ENCODE peak calls at places on chromosomes 1 and 21, in four cellular contexts. L, Q, K and A are unnamed samples.

GRCh38 chr1:80629304-80629837 is 1171.4 kb upstream of the ADGRL2 start:
- DNase-seq in Q (no peak), K (no peak), L (no peak), A (no peak)

GRCh38 chr21:30268608-30269197 is 14.0 kb downstream of the KRTAP24-1 start:
- DNase-seq in Q (no peak), K (no peak), L (peak), A (peak)

GRCh38 chr1:75542818-75543570 is 67.9 kb downstream of the SLC44A5 start:
- DNase-seq in Q (no peak), L (no peak), K (no peak), A (no peak)

GRCh38 chr21:28832013-28832714 is 160.5 kb downstream of the LTN1 start:
- DNase-seq in K (no peak), Q (peak), L (peak), A (peak)

GRCh38 chr1:186681136-186681535 is 913 bp upstream of the PTGS2 start:
- DNase-seq in K (no peak), Q (no peak), L (no peak), A (no peak)

GRCh38 chr1:231053493-231054162 is 13.6 kb upstream of the FAM89A start:
- DNase-seq in K (no peak), L (peak), Q (no peak), A (no peak)

GRCh38 chr1:77680173-77680572 is 2.3 kb downstream of the ZZZ3 start:
- DNase-seq in K (no peak), L (no peak), Q (no peak), A (no peak)

GRCh38 chr1:210496063-210496462 is 167.4 kb downstream of the HHAT start:
- DNase-seq in K (no peak), L (no peak), Q (no peak), A (no peak)

GRCh38 chr1:102891868-102892625 is 216.3 kb downstream of the COL11A1 start:
- DNase-seq in Q (no peak), K (no peak), L (no peak), A (no peak)

GRCh38 chr21:45923146-45923545 is 58.4 kb upstream of the COL6A1 start:
- DNase-seq in K (peak), L (peak), Q (no peak), A (peak)

GRCh38 chr1:77825356-77825709 is 45.9 kb downstream of the MIGA1 start:
- DNase-seq in K (no peak), Q (peak), L (peak), A (no peak)

GRCh38 chr1:94143173-94143808 is 22.3 kb upstream of the ABCA4 start:
- DNase-seq in L (no peak), K (no peak), Q (no peak), A (no peak)

GRCh38 chr1:15519625-15520024 is 4.4 kb downstream of the CASP9 start:
- DNase-seq in K (no peak), L (no peak), Q (no peak), A (no peak)

GRCh38 chr1:159854693-159855192 is 7.7 kb downstream of the VSIG8 start:
- DNase-seq in L (no peak), K (no peak), Q (peak), A (no peak)

GRCh38 chr1:165747632-165748452 is 20.8 kb downstream of the TMCO1 start:
- DNase-seq in L (no peak), K (no peak), Q (no peak), A (no peak)

GRCh38 chr1:52506349-52506748 is 46.5 kb downstream of the TUT4 start:
- DNase-seq in L (no peak), Q (no peak), K (no peak), A (no peak)

GRCh38 chr1:198575715-198576641 is 35.5 kb upstream of the ATP6V1G3 start:
- DNase-seq in L (no peak), Q (no peak), K (no peak), A (no peak)

GRCh38 chr1:67390041-67390887 is 39.9 kb downstream of the SERBP1 start:
- DNase-seq in Q (peak), K (no peak), L (no peak), A (no peak)

GRCh38 chr1:67394548-67394947 is 35.7 kb downstream of the SERBP1 start:
- DNase-seq in L (no peak), K (no peak), Q (no peak), A (no peak)

GRCh38 chr1:67393737-67394136 is 36.5 kb downstream of the SERBP1 start:
- DNase-seq in L (no peak), Q (no peak), K (no peak), A (no peak)

DNA sequence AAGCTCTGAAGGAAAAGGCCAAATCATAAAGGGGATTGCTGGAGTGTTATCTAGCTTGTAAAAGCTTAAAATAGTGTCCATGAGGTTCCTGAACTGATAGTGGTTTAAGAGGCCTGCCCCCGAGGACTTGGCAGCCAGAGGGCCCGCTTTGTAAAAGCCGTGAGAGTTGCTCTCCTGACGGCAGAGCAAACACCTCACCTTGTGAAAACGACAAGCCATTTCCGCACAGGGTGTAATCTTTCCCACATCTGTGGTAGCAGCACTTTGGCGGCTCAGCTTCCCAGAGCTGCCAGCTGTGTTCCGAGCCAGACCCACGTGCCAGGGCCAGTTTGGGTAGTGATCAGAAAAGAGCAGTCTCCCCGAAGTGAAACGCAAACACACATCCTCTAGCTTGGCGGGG is 37.0 kb downstream of the SERBP1 start:
- DNase-seq in K (no peak), Q (no peak), L (no peak), A (peak)
- H2AFZ ChIP-seq in K (no peak), Q (no peak), L (no peak), A (no peak)

GRCh38 chr1:202086579-202087350 is 36.0 kb upstream of the GPR37L1 start:
- DNase-seq in Q (peak), K (no peak), L (no peak), A (no peak)
- H3K4me2 ChIP-seq in Q (peak), K (peak), L (no peak), A (no peak)

GRCh38 chr1:174114106-174114505 is 45.2 kb upstream of the RABGAP1L start:
- DNase-seq in K (no peak), L (no peak), Q (no peak), A (no peak)

GRCh38 chr1:174105086-174105485 is 54.2 kb upstream of the RABGAP1L start:
- DNase-seq in K (no peak), L (no peak), Q (no peak), A (no peak)

GRCh38 chr1:174114788-174115448 is 44.4 kb upstream of the RABGAP1L start:
- DNase-seq in Q (peak), L (peak), K (no peak), A (peak)

GRCh38 chr1:174112489-174113162 is 46.7 kb upstream of the RABGAP1L start:
- DNase-seq in L (no peak), Q (no peak), K (no peak), A (no peak)

DNA sequence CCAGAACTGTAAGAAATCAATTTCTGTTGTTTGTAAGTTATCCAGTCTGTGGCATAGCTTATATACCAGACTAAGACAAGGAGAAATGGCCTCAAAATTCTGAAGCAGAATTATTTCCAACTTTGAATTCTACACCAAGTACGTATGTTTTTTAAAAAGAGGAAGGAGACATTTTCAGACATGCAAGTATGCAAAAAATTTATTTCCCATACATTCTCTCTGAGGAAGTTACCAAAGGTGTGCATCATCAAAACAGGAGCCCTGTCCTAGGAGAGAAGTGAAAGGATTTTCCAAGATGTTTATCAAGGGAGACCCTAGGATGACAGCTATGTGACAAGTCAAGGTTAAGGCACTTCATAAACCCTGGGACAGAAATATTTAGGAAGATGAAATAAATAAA is 49.3 kb upstream of the RABGAP1L start:
- DNase-seq in K (no peak), Q (no peak), L (no peak), A (no peak)
- H2AFZ ChIP-seq in K (no peak), Q (no peak), L (no peak), A (no peak)

GRCh38 chr1:36775716-36776115 is 258.6 kb downstream of the GRIK3 start:
- DNase-seq in K (no peak), L (no peak), Q (no peak), A (no peak)

GRCh38 chr1:36773827-36774541 is 260.3 kb downstream of the GRIK3 start:
- DNase-seq in K (no peak), L (no peak), Q (no peak), A (no peak)

GRCh38 chr1:36771222-36771621 is 263.1 kb downstream of the GRIK3 start:
- DNase-seq in Q (no peak), K (peak), L (no peak), A (no peak)

GRCh38 chr1:36771678-36772284 is 262.5 kb downstream of the GRIK3 start:
- DNase-seq in L (no peak), Q (no peak), K (no peak), A (no peak)

DNA sequence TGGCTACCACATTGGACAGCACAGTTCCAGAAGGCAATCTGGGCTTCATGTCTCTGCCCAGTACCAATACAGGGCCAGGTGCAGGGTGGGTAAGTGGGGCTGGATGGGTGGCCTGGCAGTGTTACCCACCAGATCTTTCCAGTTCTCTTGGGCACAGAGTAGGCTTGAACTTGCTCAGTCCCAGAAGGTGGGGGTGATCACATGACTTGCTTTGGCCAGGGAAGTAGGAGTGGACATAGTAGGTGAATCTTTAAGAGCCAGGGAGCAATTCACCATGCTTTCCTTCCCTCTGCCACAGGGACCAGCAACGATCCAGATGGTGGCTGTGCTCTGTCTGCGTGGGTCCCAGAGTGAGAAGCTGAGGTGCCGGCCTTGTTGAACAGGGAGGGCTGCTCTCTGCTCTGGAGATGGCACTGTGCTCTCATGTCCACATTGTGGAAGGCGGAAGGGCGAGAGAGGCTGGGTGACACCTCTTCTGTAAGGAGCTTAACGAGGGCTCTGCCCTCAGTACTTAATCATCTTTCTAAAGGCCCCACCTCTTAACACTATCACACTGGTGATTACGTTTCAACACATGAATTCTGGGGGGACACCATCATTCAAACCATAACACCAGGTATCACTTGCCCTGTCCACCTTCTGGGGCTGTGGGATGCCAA is 261.3 kb downstream of the GRIK3 start:
- DNase-seq in L (no peak), K (no peak), Q (no peak), A (no peak)
- H3K4me2 ChIP-seq in L (no peak), K (no peak), Q (no peak), A (no peak)

DNA sequence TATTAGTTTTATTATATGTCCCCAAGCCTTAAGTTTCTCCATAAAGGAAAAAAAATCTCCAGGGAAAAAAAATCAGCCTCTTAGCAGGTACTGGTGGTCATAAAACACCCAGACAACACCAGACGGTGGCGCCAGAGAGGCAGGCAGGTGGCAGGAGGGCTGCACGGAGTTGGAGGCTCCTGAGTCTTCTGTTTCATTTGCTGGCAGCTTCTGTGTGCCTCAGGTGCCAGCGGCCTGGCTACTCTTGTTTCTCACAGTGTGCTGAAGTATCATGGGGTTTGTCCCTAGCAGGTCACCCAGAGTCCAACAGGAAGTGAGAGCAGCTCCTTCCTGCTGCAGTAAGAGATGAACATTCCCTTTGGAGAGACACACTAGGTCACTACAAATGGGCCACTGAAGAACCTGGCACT is 123.3 kb upstream of the GADD45A start:
- DNase-seq in K (peak), Q (peak), L (peak), A (peak)
- H2AFZ ChIP-seq in K (peak), Q (peak), L (no peak), A (peak)

GRCh38 chr1:61836649-61837048 is 94.4 kb downstream of the PATJ start:
- DNase-seq in L (no peak), K (no peak), Q (no peak), A (no peak)

GRCh38 chr1:61844006-61844405 is 101.7 kb downstream of the PATJ start:
- DNase-seq in L (no peak), K (no peak), Q (no peak), A (no peak)

GRCh38 chr1:61842863-61843514 is 100.7 kb downstream of the PATJ start:
- DNase-seq in L (no peak), Q (no peak), K (no peak), A (no peak)

DNA sequence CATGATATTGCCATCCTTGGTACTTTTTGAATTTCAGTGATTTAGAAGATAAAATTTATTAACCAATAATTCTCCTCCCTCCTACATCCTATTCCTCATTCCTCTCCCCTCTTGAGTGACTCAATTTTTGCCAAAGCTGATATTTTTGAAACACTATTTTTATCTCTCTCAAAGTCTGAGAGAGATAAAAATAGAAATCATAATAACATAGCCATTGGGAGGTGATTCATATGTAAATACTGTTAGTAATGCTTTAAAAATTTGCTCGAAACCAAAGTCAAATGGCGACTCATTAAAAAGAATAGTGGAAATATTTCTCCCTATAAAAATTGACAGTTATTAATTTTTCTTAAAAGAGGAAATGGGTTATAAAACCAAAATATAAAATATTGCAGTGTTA is 97.4 kb downstream of the PATJ start:
- DNase-seq in Q (peak), K (no peak), L (no peak), A (no peak)
- H3K4me2 ChIP-seq in Q (peak), K (no peak), L (no peak), A (no peak)

GRCh38 chr1:23483327-23484252 is at the start of gene ASAP3:
- DNase-seq in Q (no peak), K (peak), L (no peak), A (no peak)
- H2AFZ ChIP-seq in Q (peak), K (peak), L (peak), A (peak)

DNA sequence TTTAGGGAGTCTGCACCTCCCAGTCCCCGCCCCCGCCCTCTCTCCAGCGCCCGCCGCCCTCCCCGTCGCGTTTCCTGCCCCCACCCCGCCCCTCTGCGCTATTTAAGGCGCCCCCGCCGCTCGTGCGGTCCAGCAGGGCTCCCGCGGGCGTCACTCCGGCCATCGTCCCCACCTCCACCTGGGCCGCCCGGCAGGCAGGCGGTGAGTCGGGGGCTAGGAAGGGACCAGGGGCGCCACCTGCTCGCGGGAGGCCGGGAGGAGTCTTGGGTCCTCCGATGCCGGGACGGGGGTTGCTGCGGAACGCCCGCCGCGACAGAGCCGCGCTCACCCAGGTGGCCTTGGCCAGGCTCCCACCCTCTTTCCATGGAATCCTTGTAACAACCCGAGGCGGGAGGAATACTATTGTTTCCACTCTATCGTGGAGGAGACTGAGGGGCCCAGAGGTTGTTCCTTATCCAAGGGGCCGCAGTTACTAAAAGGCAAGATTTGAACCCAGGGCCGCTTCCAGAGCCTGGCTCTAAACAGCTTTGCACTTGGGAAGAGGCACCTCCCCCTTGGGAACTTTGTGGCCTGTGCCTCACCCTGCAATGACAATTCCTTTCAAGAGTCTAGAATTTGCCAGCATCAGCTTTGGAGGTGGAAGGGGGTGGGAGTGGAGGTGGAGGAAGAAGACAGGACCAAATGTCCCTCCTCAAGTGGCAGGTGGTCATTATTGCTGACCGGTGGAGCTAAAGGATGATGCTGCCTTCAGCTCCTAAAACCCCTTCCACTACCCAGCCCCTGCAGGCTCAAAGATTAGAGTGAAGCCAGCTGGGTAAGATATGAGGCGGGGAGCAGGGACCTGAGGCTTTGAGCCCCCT is at the start of gene GJA4:
- DNase-seq in Q (no peak), K (no peak), L (no peak), A (no peak)
- H3K4me2 ChIP-seq in Q (no peak), K (peak), L (no peak), A (no peak)

DNA sequence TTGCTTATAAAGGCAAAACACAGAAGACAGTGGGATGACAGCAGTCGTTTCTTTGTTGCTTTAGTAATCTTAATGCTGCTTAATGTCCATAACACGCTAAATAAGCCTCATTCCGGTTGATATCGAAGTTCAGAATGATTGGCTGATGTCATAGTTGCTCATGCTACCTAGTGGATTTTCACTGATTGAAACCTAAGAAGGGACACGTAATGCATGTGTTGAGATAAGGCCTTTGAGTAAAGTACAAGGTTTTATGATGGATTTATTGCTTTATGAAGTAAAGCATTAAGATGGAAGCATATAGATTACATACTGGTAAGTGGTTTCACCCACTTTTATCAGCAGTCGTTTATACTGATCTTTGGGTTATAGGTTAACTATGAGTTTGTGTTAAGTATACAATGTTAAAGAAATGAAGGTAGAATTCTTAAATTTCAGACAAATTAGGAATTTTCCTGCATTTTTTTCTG is 25.1 kb downstream of the IARS2 start:
- DNase-seq in Q (no peak), K (no peak), L (no peak), A (no peak)
- H2AFZ ChIP-seq in Q (no peak), K (no peak), L (no peak), A (no peak)

GRCh38 chr1:235397733-235398132 is 30.5 kb downstream of the TBCE start:
- DNase-seq in Q (peak), K (no peak), L (no peak), A (no peak)
- H3K4me2 ChIP-seq in Q (peak), K (no peak), L (no peak), A (no peak)